ENCODE peak calls at places on chromosomes 13 and 19, in nine cellular contexts. W, S, X, F, M, K, J, L and D are unnamed samples.

GRCh38 chr19:46863818-46864629 is 3.2 kb downstream of the ARHGAP35 start:
- DNase-seq in W (no peak), S (peak), X (no peak), F (peak), M (peak), K (peak), J (no peak), L (no peak), D (no peak)

GRCh38 chr19:51158474-51159129 is 16.5 kb downstream of the SIGLEC7 start:
- DNase-seq in W (peak), S (peak), X (peak), F (no peak), M (peak), K (no peak), J (no peak), L (peak), D (peak)

GRCh38 chr13:31012285-31013024 is 80.0 kb downstream of the TEX26 start:
- DNase-seq in W (no peak), S (no peak), X (no peak), F (no peak), M (no peak), K (no peak), J (no peak), L (no peak), D (no peak)

GRCh38 chr19:51784922-51785690 is 9.9 kb upstream of the FPR3 start:
- DNase-seq in W (peak), S (peak), X (peak), F (no peak), M (peak), K (peak), J (no peak), L (no peak), D (no peak)

GRCh38 chr13:78152415-78152814 is 233.8 kb upstream of the EDNRB start:
- DNase-seq in W (no peak), S (no peak), X (no peak), F (no peak), M (no peak), K (no peak), J (no peak), L (no peak), D (no peak)

GRCh38 chr13:113649212-113649611 is 8.8 kb downstream of the ATP4B start:
- DNase-seq in W (no peak), S (no peak), X (no peak), F (peak), M (peak), K (peak), J (no peak), L (no peak), D (no peak)

GRCh38 chr13:27229642-27230041 is 21.7 kb upstream of the RPL21 start:
- DNase-seq in W (no peak), S (no peak), X (no peak), F (no peak), M (no peak), K (no peak), J (no peak), L (no peak), D (no peak)

GRCh38 chr13:35826626-35827254 is 304.4 kb downstream of the DCLK1 start:
- DNase-seq in W (no peak), S (no peak), X (no peak), F (no peak), M (no peak), K (no peak), J (no peak), L (peak), D (no peak)

GRCh38 chr13:32737111-32737571 is 150.9 kb downstream of the PDS5B start:
- DNase-seq in W (no peak), S (no peak), X (no peak), F (no peak), M (no peak), K (no peak), J (no peak), L (no peak), D (no peak)

GRCh38 chr13:99323488-99323887 is 16.3 kb upstream of the GPR183 start:
- DNase-seq in W (no peak), S (no peak), X (no peak), F (no peak), M (no peak), K (no peak), J (no peak), L (peak), D (peak)

GRCh38 chr13:40518481-40518882 is 148.0 kb downstream of the FOXO1 start:
- DNase-seq in W (no peak), S (no peak), X (no peak), F (no peak), M (peak), K (no peak), J (no peak), L (no peak), D (no peak)

GRCh38 chr19:50003810-50004419 is 21.3 kb downstream of the VRK3 start:
- DNase-seq in W (peak), S (peak), X (peak), F (no peak), M (peak), K (peak), J (no peak), L (peak), D (peak)

GRCh38 chr13:62931901-62932883 is 1516.5 kb upstream of the PCDH20 start:
- DNase-seq in W (no peak), S (no peak), X (no peak), F (no peak), M (no peak), K (no peak), J (no peak), L (no peak), D (no peak)

GRCh38 chr13:100365678-100366077 is 222.9 kb downstream of the GGACT start:
- DNase-seq in W (no peak), S (no peak), X (no peak), F (no peak), M (no peak), K (no peak), J (no peak), L (no peak), D (no peak)

GRCh38 chr13:65387743-65388347 is 1842.3 kb downstream of the PCDH9 start:
- DNase-seq in W (no peak), S (no peak), X (no peak), F (no peak), M (no peak), K (no peak), J (no peak), L (no peak), D (no peak)

GRCh38 chr13:26867451-26868067 is 107.0 kb upstream of the GPR12 start:
- DNase-seq in W (no peak), S (no peak), X (no peak), F (no peak), M (peak), K (no peak), J (no peak), L (no peak), D (no peak)

GRCh38 chr19:29806098-29806866 is 5.5 kb upstream of the CCNE1 start:
- DNase-seq in W (no peak), S (peak), X (no peak), F (no peak), M (peak), K (no peak), J (no peak), L (no peak), D (no peak)

GRCh38 chr19:32091196-32091595 is 254.2 kb upstream of the ZNF507 start:
- DNase-seq in W (no peak), S (no peak), X (no peak), F (no peak), M (no peak), K (no peak), J (no peak), L (no peak), D (no peak)

GRCh38 chr19:21127001-21127400 is 14.8 kb upstream of the ZNF431 start:
- DNase-seq in W (no peak), S (no peak), X (no peak), F (no peak), M (no peak), K (no peak), J (no peak), L (no peak), D (no peak)

GRCh38 chr19:5718032-5718578 is 1.8 kb downstream of the LONP1 start:
- DNase-seq in W (no peak), S (peak), X (no peak), F (no peak), M (no peak), K (no peak), J (no peak), L (no peak), D (no peak)

GRCh38 chr13:43307221-43307920 is 284.0 kb downstream of the DNAJC15 start:
- DNase-seq in W (no peak), S (no peak), X (no peak), F (no peak), M (no peak), K (no peak), J (no peak), L (no peak), D (no peak)

GRCh38 chr19:46898731-46899130 is 37.9 kb downstream of the ARHGAP35 start:
- DNase-seq in W (no peak), S (peak), X (no peak), F (no peak), M (no peak), K (peak), J (no peak), L (no peak), D (no peak)

GRCh38 chr13:111963031-111963430 is 103.9 kb upstream of the SOX1 start:
- DNase-seq in W (no peak), S (no peak), X (no peak), F (no peak), M (no peak), K (no peak), J (no peak), L (no peak), D (no peak)

GRCh38 chr13:26694609-26695359 is 65.8 kb downstream of the GPR12 start:
- DNase-seq in W (no peak), S (no peak), X (no peak), F (no peak), M (no peak), K (no peak), J (no peak), L (no peak), D (no peak)

GRCh38 chr13:79686441-79686840 is 205.5 kb downstream of the NDFIP2 start:
- DNase-seq in W (no peak), S (no peak), X (no peak), F (no peak), M (no peak), K (no peak), J (no peak), L (no peak), D (no peak)

GRCh38 chr13:39888865-39889810 is 233.7 kb downstream of the COG6 start:
- DNase-seq in W (no peak), S (no peak), X (no peak), F (no peak), M (no peak), K (no peak), J (no peak), L (no peak), D (no peak)

GRCh38 chr19:6161271-6161850 is 25.9 kb downstream of the ACSBG2 start:
- DNase-seq in W (peak), S (no peak), X (no peak), F (no peak), M (no peak), K (peak), J (no peak), L (peak), D (no peak)

GRCh38 chr13:95275322-95276118 is 25.7 kb downstream of the ABCC4 start:
- DNase-seq in W (no peak), S (no peak), X (no peak), F (no peak), M (no peak), K (no peak), J (no peak), L (no peak), D (no peak)

GRCh38 chr13:79548886-79549285 is 67.9 kb downstream of the NDFIP2 start:
- DNase-seq in W (no peak), S (no peak), X (no peak), F (no peak), M (no peak), K (no peak), J (no peak), L (no peak), D (no peak)

GRCh38 chr19:13920524-13920923 is 14.5 kb downstream of the CC2D1A start:
- DNase-seq in W (no peak), S (no peak), X (no peak), F (no peak), M (no peak), K (no peak), J (no peak), L (no peak), D (no peak)

GRCh38 chr13:38849316-38849715 is 141.3 kb downstream of the STOML3 start:
- DNase-seq in W (no peak), S (no peak), X (no peak), F (no peak), M (no peak), K (no peak), J (no peak), L (no peak), D (no peak)

GRCh38 chr19:38307597-38307996 is 3.5 kb downstream of the C19orf33 start:
- DNase-seq in W (no peak), S (no peak), X (no peak), F (no peak), M (no peak), K (no peak), J (no peak), L (no peak), D (no peak)
- TF ChIP-seq POLR2A in W (no peak), S (no peak), X (no peak), F (no peak), M (no peak), K (no peak), J (no peak), L (no peak), D (no peak)

DNA sequence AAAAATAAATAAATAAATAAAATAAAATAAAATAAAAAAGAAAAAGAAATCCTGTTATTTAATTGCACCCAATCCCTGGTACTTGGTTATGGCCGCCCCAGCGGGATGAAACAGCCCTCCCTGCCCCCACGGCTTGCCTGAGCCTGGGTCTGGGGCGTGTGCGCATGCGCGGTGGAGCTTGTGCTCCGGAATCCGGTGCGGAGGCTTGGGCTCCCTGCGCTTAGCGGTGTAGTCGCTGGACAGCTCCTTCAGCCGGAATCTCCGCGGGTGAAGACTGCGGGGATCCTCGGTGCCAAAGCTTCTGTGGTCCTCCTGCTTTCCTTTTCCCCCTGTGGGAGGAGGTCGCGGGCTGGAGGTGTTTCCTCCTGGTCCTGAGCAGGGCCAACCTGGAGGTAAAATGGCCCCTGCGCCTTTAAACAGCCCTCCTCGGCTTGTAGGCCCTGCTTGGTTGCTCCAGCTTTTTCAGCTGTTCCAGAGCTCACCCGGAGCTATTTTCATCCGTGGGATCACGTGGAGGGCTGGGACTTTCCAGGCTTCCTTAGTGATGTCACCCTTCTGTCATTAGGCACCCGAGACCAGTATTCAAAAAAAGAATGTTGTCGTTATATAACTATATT is at the start of gene PLA2G4C:
- DNase-seq in W (peak), S (peak), X (peak), F (peak), M (peak), K (peak), J (no peak), L (peak), D (peak)
- TF ChIP-seq POLR2A in W (no peak), S (peak), X (no peak), F (no peak), M (peak), K (peak), J (peak), L (peak), D (peak)

DNA sequence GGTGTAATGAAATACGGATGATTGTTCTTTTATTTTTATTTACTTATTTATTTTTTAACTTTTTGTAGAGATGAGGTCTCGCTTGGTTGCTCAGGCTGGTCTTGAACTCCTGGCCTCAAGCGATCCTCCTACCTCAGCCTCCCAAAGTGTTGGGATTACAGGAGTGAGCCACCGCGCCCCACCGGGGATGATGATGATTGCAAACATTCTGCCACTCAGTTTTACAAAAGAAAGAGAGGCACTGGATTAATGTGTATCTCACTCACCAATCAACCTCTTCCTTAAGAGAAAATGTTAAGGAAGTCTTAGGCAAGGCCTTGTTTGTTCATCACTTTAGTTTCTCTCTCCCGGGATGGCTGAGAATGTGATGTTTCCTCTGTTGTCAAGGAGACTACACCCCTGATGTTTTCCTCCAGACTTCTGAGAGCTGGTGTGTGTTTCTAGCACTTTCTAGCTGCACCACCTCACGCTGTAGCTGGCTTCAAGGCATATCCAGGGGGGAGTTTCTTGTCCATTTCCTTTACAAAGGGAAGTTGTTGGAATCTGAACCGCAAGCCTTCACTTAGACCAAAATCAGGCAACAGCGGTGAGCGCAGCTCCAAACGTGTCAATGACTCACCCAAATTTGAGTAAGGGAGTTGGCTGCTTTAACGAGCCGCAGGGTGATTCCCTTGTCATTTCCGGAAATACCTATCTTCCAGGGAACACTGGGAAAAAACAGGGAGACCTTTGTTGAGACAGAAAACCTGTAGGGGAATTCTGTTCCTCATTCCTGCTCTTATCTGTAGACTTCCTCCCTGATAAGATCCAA is 2.3 kb downstream of the LDLR start:
- DNase-seq in W (peak), S (peak), X (no peak), F (peak), M (peak), K (peak), J (no peak), L (peak), D (peak)
- TF ChIP-seq POLR2A in W (no peak), S (no peak), X (no peak), F (no peak), M (peak), K (no peak), J (peak), L (no peak), D (no peak)

GRCh38 chr19:18417250-18418033 is 1.8 kb upstream of the SSBP4 start:
- DNase-seq in W (no peak), S (peak), X (no peak), F (no peak), M (peak), K (peak), J (no peak), L (no peak), D (peak)
- TF ChIP-seq POLR2A in W (no peak), S (no peak), X (peak), F (no peak), M (no peak), K (no peak), J (peak), L (no peak), D (no peak)

DNA sequence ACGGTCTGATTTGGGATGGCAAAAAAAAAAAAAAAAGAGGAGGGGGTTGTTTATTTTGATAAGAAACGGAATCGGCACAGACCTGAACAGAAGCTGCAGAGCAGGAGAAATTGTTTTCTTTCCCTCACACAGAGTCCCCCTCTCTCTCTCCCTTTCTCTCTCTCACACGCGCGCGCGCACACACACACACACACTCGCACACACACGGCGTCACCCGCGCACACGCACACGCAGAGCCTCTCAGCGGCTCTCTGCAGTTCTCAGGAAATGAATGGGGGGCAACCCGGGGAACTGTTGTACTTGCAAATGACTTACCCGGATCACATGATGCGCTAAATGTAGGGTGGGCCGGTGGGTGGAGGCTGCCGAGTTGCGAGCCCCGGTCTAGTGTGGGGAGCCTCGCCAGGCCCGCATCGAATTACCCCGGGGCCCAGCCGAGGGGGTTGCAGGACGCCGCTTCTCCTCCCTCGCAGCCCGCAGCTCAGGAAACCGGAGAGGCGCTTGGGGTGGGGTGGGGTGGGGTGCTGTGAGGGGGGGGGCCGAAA is 475 bp downstream of the KLF12 start:
- DNase-seq in W (peak), S (peak), X (peak), F (peak), M (peak), K (peak), J (no peak), L (peak), D (peak)
- TF ChIP-seq POLR2A in W (no peak), S (peak), X (peak), F (no peak), M (peak), K (no peak), J (peak), L (no peak), D (peak)

DNA sequence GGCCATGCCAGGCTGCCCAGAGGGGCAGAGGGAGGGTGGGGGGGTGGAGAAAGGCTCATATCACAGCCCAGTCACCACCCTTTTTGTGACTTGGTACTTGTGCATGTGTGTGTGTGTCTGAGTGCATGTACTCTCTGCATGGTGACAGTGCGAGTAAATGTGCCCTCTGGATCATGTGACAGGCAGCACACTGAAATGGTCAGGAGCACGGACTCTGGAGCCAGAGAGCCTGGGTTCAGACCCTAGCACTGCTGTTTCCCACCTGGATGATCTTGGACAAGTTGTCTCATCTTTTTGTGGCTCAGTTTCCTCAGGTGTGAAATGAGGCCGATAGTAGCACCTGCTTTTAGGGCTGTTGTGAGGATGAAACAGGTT is 2.0 kb downstream of the CIC start:
- DNase-seq in W (no peak), S (peak), X (no peak), F (no peak), M (no peak), K (no peak), J (no peak), L (no peak), D (no peak)
- TF ChIP-seq POLR2A in W (no peak), S (no peak), X (no peak), F (no peak), M (no peak), K (no peak), J (no peak), L (no peak), D (no peak)

GRCh38 chr13:110388141-110388943 is 81.3 kb downstream of the COL4A2 start:
- DNase-seq in W (no peak), S (no peak), X (no peak), F (no peak), M (no peak), K (peak), J (no peak), L (no peak), D (no peak)
- TF ChIP-seq POLR2A in W (no peak), S (no peak), X (no peak), F (no peak), M (no peak), K (no peak), J (no peak), L (no peak), D (no peak)